ENCODE peak calls at places on chromosomes 7 and 10, in seven cellular contexts. One of them, this sample, is unnamed.
A peak's percentile ranks its signal among the peaks of the same experiment; 100 is the strongest.

GRCh38 chr7:2523941-2524807 is 4.6 kb downstream of the LFNG start:
- DNase-seq in endothelial cell: peak; percentile 50
- DNase-seq in WTC11: peak; percentile 50
- DNase-seq in substantia nigra: peak; percentile 89
- DNase-seq in left cardiac atrium: peak; percentile 87
- DNase-seq in LoVo: peak; percentile 94
- DNase-seq in colonic mucosa: peak; percentile 97
- DNase-seq in this sample: no peak

GRCh38 chr7:34759477-34760125 is 101.6 kb downstream of the NPSR1 start:
- DNase-seq in substantia nigra: no peak
- DNase-seq in endothelial cell: peak; percentile 22
- DNase-seq in LoVo: peak; percentile 53
- DNase-seq in colonic mucosa: no peak
- DNase-seq in left cardiac atrium: no peak
- DNase-seq in WTC11: no peak
- DNase-seq in this sample: no peak

GRCh38 chr7:30029696-30030095 is 1.5 kb downstream of the PLEKHA8 start:
- DNase-seq in LoVo: peak; percentile 33
- DNase-seq in endothelial cell: no peak
- DNase-seq in substantia nigra: no peak
- DNase-seq in colonic mucosa: peak; percentile 37
- DNase-seq in left cardiac atrium: no peak
- DNase-seq in WTC11: no peak
- DNase-seq in this sample: no peak

GRCh38 chr7:63071920-63072319 is 926.7 kb upstream of the ZNF722 start:
- DNase-seq in substantia nigra: no peak
- DNase-seq in WTC11: no peak
- DNase-seq in LoVo: no peak
- DNase-seq in left cardiac atrium: no peak
- DNase-seq in colonic mucosa: no peak
- DNase-seq in endothelial cell: no peak
- DNase-seq in this sample: no peak

GRCh38 chr7:104252409-104253134 is 44.8 kb upstream of the ORC5 start:
- DNase-seq in left cardiac atrium: no peak
- DNase-seq in substantia nigra: no peak
- DNase-seq in colonic mucosa: no peak
- DNase-seq in WTC11: no peak
- DNase-seq in LoVo: no peak
- DNase-seq in endothelial cell: no peak
- DNase-seq in this sample: no peak

GRCh38 chr7:130912910-130913720 is 179.1 kb upstream of the KLF14 start:
- DNase-seq in substantia nigra: no peak
- DNase-seq in left cardiac atrium: peak; percentile 79
- DNase-seq in WTC11: no peak
- DNase-seq in colonic mucosa: no peak
- DNase-seq in endothelial cell: no peak
- DNase-seq in LoVo: peak; percentile 92
- DNase-seq in this sample: no peak

GRCh38 chr10:116158036-116158435 is 115.0 kb downstream of the GFRA1 start:
- DNase-seq in substantia nigra: no peak
- DNase-seq in WTC11: no peak
- DNase-seq in LoVo: no peak
- DNase-seq in left cardiac atrium: no peak
- DNase-seq in colonic mucosa: no peak
- DNase-seq in endothelial cell: no peak
- DNase-seq in this sample: no peak

GRCh38 chr10:17100586-17100985 is 29.0 kb downstream of the CUBN start:
- DNase-seq in substantia nigra: no peak
- DNase-seq in colonic mucosa: no peak
- DNase-seq in WTC11: no peak
- DNase-seq in endothelial cell: no peak
- DNase-seq in left cardiac atrium: no peak
- DNase-seq in LoVo: no peak
- DNase-seq in this sample: no peak

GRCh38 chr10:17835688-17836087 is 26.5 kb downstream of the MRC1 start:
- DNase-seq in substantia nigra: no peak
- DNase-seq in left cardiac atrium: no peak
- DNase-seq in WTC11: no peak
- DNase-seq in endothelial cell: no peak
- DNase-seq in colonic mucosa: no peak
- DNase-seq in LoVo: peak; percentile 71
- DNase-seq in this sample: no peak

GRCh38 chr10:107614939-107615665 is 450.6 kb upstream of the SORCS1 start:
- DNase-seq in colonic mucosa: no peak
- DNase-seq in left cardiac atrium: no peak
- DNase-seq in WTC11: no peak
- DNase-seq in substantia nigra: no peak
- DNase-seq in endothelial cell: no peak
- DNase-seq in LoVo: no peak
- DNase-seq in this sample: no peak

GRCh38 chr10:131270461-131271190 is 40.9 kb downstream of the TCERG1L start:
- DNase-seq in endothelial cell: no peak
- DNase-seq in colonic mucosa: no peak
- DNase-seq in left cardiac atrium: no peak
- DNase-seq in LoVo: no peak
- DNase-seq in WTC11: no peak
- DNase-seq in substantia nigra: no peak
- DNase-seq in this sample: no peak

GRCh38 chr7:55538538-55538937 is 33.8 kb downstream of the VOPP1 start:
- DNase-seq in endothelial cell: no peak
- DNase-seq in WTC11: no peak
- DNase-seq in colonic mucosa: no peak
- DNase-seq in LoVo: no peak
- DNase-seq in left cardiac atrium: no peak
- DNase-seq in substantia nigra: no peak
- DNase-seq in this sample: no peak

GRCh38 chr7:5283421-5284303 is 919 bp downstream of the SLC29A4 start:
- DNase-seq in endothelial cell: no peak
- DNase-seq in left cardiac atrium: no peak
- DNase-seq in LoVo: no peak
- DNase-seq in colonic mucosa: peak; percentile 27
- DNase-seq in substantia nigra: no peak
- DNase-seq in WTC11: peak; percentile 29
- DNase-seq in this sample: no peak

This sample was measured in chondrocyte.